ENCODE peak calls at places on chromosomes 5 and 9, in four cellular contexts. O, Z, R and K are unnamed samples.

GRCh38 chr9:131660466-131661405 is 79.1 kb downstream of the RAPGEF1 start:
- DNase-seq in R (no peak), Z (no peak), O (no peak), K (no peak)

GRCh38 chr5:137504916-137505315 is 5.8 kb upstream of the SPOCK1 start:
- DNase-seq in R (no peak), O (no peak), Z (no peak), K (no peak)

GRCh38 chr5:159216454-159216853 is 7.1 kb upstream of the RNF145 start:
- DNase-seq in R (no peak), Z (no peak), O (no peak), K (no peak)

GRCh38 chr5:35971186-35971877 is 19.9 kb downstream of the UGT3A1 start:
- DNase-seq in R (no peak), Z (no peak), O (peak), K (no peak)

GRCh38 chr5:36690041-36690941 is 83.9 kb downstream of the SLC1A3 start:
- DNase-seq in O (peak), Z (peak), R (peak), K (peak)

GRCh38 chr9:86406366-86406765 is 52.2 kb upstream of the TUT7 start:
- DNase-seq in R (peak), O (peak), Z (no peak), K (no peak)

GRCh38 chr5:14165375-14166091 is 22.4 kb downstream of the TRIO start:
- DNase-seq in O (peak), Z (no peak), R (peak), K (no peak)

GRCh38 chr5:130063603-130064002 is 159.3 kb downstream of the CHSY3 start:
- DNase-seq in O (no peak), Z (no peak), R (no peak), K (no peak)

GRCh38 chr5:131672791-131673190 is 37.8 kb upstream of the RAPGEF6 start:
- DNase-seq in Z (no peak), O (peak), R (no peak), K (no peak)

GRCh38 chr9:125774106-125774505 is 26.9 kb downstream of the PBX3 start:
- DNase-seq in Z (no peak), O (no peak), R (no peak), K (no peak)

GRCh38 chr5:89043676-89044075 is 160.7 kb upstream of the MEF2C start:
- DNase-seq in Z (no peak), R (no peak), O (peak), K (peak)

GRCh38 chr5:178111925-178112324 is 1.4 kb upstream of the N4BP3 start:
- DNase-seq in O (no peak), R (peak), Z (no peak), K (no peak)

GRCh38 chr5:150485770-150486401 is 22.0 kb upstream of the NDST1 start:
- DNase-seq in O (peak), Z (peak), R (peak), K (peak)

GRCh38 chr5:133041157-133041784 is 10.5 kb upstream of the HSPA4 start:
- DNase-seq in R (no peak), Z (no peak), O (no peak), K (no peak)

GRCh38 chr5:7897014-7897600 is 28.2 kb downstream of the MTRR start:
- DNase-seq in R (peak), Z (no peak), O (peak), K (peak)

GRCh38 chr9:76921161-76921560 is 15.2 kb upstream of the PRUNE2 start:
- DNase-seq in O (no peak), R (no peak), Z (no peak), K (no peak)

GRCh38 chr5:175844174-175844573 is 27.2 kb upstream of the CPLX2 start:
- DNase-seq in O (no peak), Z (no peak), R (no peak), K (no peak)

GRCh38 chr5:123813251-123813650 is 301.3 kb downstream of the CSNK1G3 start:
- DNase-seq in Z (no peak), O (peak), R (no peak), K (no peak)

GRCh38 chr9:28925184-28925583 is 1351.9 kb upstream of the C9orf72 start:
- DNase-seq in R (no peak), Z (no peak), O (no peak), K (no peak)

GRCh38 chr5:65861830-65862241 is 64.5 kb upstream of the ERBIN start:
- DNase-seq in R (peak), Z (no peak), O (peak), K (no peak)

GRCh38 chr9:82421498-82421897 is 432.9 kb downstream of the SPATA31D1 start:
- DNase-seq in Z (peak), O (no peak), R (no peak), K (no peak)

GRCh38 chr9:137067860-137068538 is 2.4 kb downstream of the SAPCD2 start:
- DNase-seq in Z (peak), O (peak), R (peak), K (peak)

DNA sequence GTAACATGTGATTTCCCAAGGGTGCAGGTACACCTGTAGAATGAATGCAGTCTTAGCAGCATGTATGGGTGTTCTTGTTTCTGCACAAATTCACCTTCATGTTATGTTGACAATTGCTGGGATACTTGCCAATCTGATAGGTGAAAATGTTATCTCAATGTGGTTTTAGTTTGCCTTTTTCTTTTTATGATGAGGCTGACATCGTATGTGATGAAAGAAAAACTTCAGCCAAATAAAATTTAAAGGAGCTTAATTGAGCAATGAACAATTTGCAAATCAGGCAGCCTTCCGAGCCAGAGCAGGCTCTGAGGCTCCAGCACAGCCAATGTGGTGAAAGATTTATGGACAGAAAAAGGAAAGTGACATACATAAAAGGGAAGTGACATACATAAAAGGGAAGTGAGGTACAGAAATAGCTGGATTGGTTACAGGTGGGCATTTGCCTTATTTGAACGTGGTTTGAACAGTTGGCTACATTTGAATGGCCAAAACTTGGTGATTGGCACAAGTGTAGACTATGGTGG is 10.5 kb downstream of the TAL2 start:
- DNase-seq in O (no peak), Z (no peak), R (no peak), K (peak)
- H3K4me3 ChIP-seq in O (no peak), Z (no peak), R (no peak), K (no peak)

GRCh38 chr9:71911061-71911907 is at the start of the genes ABHD17B and C9orf85:
- DNase-seq in Z (peak), R (peak), O (peak), K (peak)

GRCh38 chr9:71910602-71911060 is 362 bp downstream of the ABHD17B start:
- DNase-seq in Z (no peak), O (no peak), R (no peak), K (no peak)

GRCh38 chr9:71904076-71904475 is 6.9 kb downstream of the ABHD17B start:
- DNase-seq in Z (no peak), O (no peak), R (no peak), K (no peak)

GRCh38 chr9:71911908-71912325 is 478 bp downstream of the C9orf85 start:
- DNase-seq in R (peak), O (peak), Z (no peak), K (no peak)

GRCh38 chr9:71909887-71910601 is 949 bp downstream of the ABHD17B start:
- DNase-seq in Z (peak), R (peak), O (peak), K (peak)
- TF ChIP-seq CTCF in Z (no peak), R (no peak), O (no peak), K (no peak)

GRCh38 chr5:154478224-154478565 is at the start of gene HAND1:
- DNase-seq in Z (peak), O (no peak), R (no peak), K (no peak)

GRCh38 chr5:154479160-154479943 is 1.3 kb upstream of the HAND1 start:
- DNase-seq in R (no peak), O (no peak), Z (no peak), K (no peak)

GRCh38 chr5:154476343-154477213 is 1.4 kb downstream of the HAND1 start:
- DNase-seq in R (no peak), Z (no peak), O (no peak), K (no peak)

GRCh38 chr5:154478752-154479159 is 729 bp upstream of the HAND1 start:
- DNase-seq in Z (no peak), R (no peak), O (no peak), K (no peak)

DNA sequence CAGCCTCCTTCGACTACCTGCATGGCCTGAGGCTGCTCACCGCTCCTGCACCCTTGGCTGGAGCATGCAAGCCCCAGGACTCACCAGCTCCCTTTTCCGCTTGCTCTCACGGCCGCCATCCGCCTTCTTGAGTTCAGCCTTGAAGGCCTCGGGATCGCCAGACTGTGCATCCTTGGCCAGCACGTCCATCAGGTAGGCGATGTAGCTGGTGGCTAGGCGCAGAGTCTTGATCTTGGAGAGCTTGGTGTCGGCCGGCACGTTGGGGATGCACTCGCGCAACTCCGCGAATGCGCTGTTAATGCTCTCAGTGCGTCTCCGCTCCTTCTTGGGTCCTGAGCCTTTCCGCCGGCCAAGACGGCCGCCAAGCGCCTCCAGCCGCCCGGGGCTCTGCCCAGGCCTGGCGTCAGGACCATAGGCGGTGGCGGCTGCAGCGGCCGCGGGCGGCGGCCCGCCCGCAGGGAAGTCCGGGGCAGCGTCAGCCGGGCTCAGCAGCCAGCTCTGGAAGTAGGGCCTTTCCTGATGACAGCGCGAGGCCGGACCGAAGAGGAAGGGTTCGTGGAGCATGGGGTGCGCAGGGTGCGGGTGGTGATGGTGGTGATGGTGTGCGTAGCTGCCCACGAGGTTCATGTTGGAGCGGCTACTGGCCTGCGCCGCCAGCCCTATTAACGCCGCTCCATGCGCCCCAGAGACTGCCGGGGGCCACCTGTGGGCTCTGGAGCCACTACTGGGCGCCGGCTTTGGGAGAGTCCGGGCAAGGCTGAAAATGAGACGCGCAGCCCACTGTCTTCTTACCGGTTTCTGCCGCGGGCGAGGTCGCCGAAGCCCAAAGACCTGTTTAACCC is 424 bp downstream of the HAND1 start:
- DNase-seq in Z (no peak), R (no peak), O (peak), K (no peak)
- H3K4me3 ChIP-seq in Z (peak), R (no peak), O (no peak), K (no peak)

DNA sequence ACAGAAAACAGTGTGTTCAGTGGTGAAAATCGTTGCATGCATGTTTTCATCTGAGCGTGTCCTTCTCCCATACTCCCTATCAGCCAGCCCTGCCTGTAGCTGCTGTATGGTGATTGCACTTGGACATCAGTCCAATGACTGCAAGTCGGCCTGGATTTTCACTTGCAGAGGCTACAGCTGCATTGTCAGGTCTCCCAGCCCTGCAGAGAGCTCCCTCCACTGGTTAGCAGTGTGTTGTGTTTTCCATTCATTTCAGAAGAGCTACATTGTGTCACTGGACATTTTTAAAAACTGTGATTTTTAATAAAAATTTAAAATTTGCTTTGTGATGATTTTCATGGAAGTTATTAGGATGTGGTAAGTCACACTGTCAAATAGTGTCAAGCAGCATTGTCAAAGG is 96.6 kb downstream of the SYK start:
- DNase-seq in Z (no peak), O (no peak), R (peak), K (no peak)
- TF ChIP-seq CTCF in Z (peak), O (peak), R (peak), K (peak)